ENCODE peak calls at places on chromosomes 3 and 15, in six cellular contexts. H, X, T, E, B and J are unnamed samples.
A peak's percentile ranks its signal among the peaks of the same experiment; 100 is the strongest.

GRCh38 chr3:143352850-143353550 is 233.4 kb downstream of the CHST2 start:
- DNase-seq in B (no peak), H (no peak), X (no peak), T (no peak), E (no peak), J (no peak)

GRCh38 chr3:13896473-13897154 is 16.7 kb upstream of the WNT7A start:
- DNase-seq in X (no peak), B (peak; percentile 69), E (peak; percentile 70), H (peak; percentile 70), T (peak; percentile 16), J (peak; percentile 54)

GRCh38 chr3:30368978-30369377 is 237.4 kb upstream of the TGFBR2 start:
- DNase-seq in B (no peak), X (no peak), T (no peak), H (no peak), E (no peak), J (no peak)

GRCh38 chr3:25897019-25897418 is 107.1 kb downstream of the OXSM start:
- DNase-seq in X (no peak), E (no peak), T (no peak), B (peak; percentile 52), H (peak; percentile 20), J (no peak)

GRCh38 chr3:121111914-121112612 is 204.1 kb downstream of the STXBP5L start:
- DNase-seq in B (no peak), E (no peak), H (peak; percentile 14), T (no peak), X (peak; percentile 25), J (no peak)

GRCh38 chr3:109643590-109643989 is 306.2 kb upstream of the DPPA4 start:
- DNase-seq in T (no peak), X (no peak), H (peak; percentile 4), B (no peak), E (no peak), J (no peak)

GRCh38 chr15:52020253-52021085 is 1.4 kb downstream of the MAPK6 start:
- DNase-seq in B (no peak), H (no peak), X (no peak), T (no peak), E (no peak), J (no peak)

GRCh38 chr3:66602237-66602636 is 101.4 kb upstream of the LRIG1 start:
- DNase-seq in B (no peak), X (no peak), T (no peak), H (no peak), E (no peak), J (no peak)

GRCh38 chr3:173945081-173945652 is 547.6 kb downstream of the NLGN1 start:
- DNase-seq in B (no peak), T (no peak), E (no peak), X (no peak), H (no peak), J (no peak)

GRCh38 chr3:13219902-13220296 is 146.7 kb upstream of the IQSEC1 start:
- DNase-seq in T (no peak), H (no peak), E (no peak), B (no peak), X (no peak), J (no peak)

GRCh38 chr3:45088543-45088942 is 57.6 kb downstream of the CDCP1 start:
- DNase-seq in X (no peak), E (no peak), B (no peak), H (no peak), T (no peak), J (no peak)

GRCh38 chr3:100210777-100211145 is 50.0 kb upstream of the TBC1D23 start:
- DNase-seq in E (no peak), X (peak; percentile 31), B (no peak), H (no peak), T (no peak), J (no peak)

GRCh38 chr3:186417791-186418190 is 55.8 kb upstream of the DGKG start:
- DNase-seq in X (no peak), T (no peak), B (no peak), E (no peak), H (no peak), J (no peak)

GRCh38 chr15:40782609-40783227 is 12.9 kb downstream of the C15orf62 start:
- DNase-seq in X (peak; percentile 46), H (peak; percentile 62), E (peak; percentile 81), T (no peak), B (peak; percentile 40), J (peak; percentile 71)

GRCh38 chr3:171566803-171567422 is 106.7 kb upstream of the TNIK start:
- DNase-seq in B (peak; percentile 61), T (peak; percentile 42), X (no peak), H (peak; percentile 41), E (peak; percentile 50), J (no peak)

GRCh38 chr15:59410448-59410896 is 27.5 kb upstream of the FAM81A start:
- DNase-seq in X (no peak), T (peak; percentile 64), B (no peak), E (no peak), H (peak; percentile 31), J (no peak)

GRCh38 chr15:63836579-63836978 is 2.8 kb upstream of the HERC1 start:
- DNase-seq in H (no peak), T (no peak), E (no peak), B (no peak), X (no peak), J (no peak)
- TF ChIP-seq GABPA in H (no peak), T (no peak), E (no peak), B (no peak), X (no peak), J (no peak)

GRCh38 chr3:156217674-156218352 is 97.4 kb downstream of the KCNAB1 start:
- DNase-seq in B (no peak), H (no peak), X (no peak), E (no peak), T (no peak), J (no peak)
- H3K27ac ChIP-seq in B (no peak overlapping the region), H (no peak overlapping the region), X (no peak overlapping the region), E (no peak overlapping the region), T (no peak overlapping the region), J (no peak overlapping the region)

DNA sequence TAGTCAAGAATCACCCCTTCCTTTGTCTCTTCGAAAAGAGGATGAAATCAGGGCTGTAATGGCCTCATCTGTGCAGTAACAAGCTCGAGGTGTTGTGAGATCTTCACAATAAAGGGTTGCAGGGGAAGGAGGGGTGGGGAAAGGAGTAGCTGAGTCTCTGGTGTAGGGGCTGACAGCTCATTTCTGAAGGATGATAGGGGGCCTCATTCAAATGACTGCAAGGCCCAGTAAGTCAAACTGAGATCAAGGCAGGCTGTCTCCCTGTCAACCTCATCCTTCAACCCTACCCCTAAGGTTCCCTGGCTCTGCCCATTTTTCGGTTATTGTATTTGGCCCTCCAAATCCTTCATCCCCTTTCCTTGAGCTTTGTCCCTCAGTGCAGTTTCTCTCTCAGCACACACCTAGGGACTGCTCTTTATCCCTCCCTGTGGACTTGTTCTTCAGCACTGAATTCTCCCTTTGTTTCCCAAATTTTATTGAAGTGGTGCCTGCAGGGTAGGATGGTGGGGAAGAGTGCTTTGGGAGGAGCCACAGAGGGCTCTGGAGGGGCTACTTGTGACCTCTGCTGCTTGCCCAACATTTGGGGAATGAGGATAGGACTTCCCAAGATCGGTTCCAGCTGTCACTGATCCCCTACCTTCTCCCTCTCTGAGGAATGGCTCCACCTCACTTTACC is 38.1 kb downstream of the ZNF589 start:
- DNase-seq in T (no peak), H (no peak), X (no peak), E (no peak), B (no peak), J (no peak)
- TF ChIP-seq GABPA in T (no peak), H (no peak), X (no peak), E (no peak), B (no peak), J (no peak)

GRCh38 chr15:63603516-63603915 is 6.3 kb downstream of the FBXL22 start:
- DNase-seq in H (no peak), X (no peak), T (no peak), E (no peak), B (no peak), J (no peak)

GRCh38 chr15:63604281-63604680 is 7.1 kb downstream of the FBXL22 start:
- DNase-seq in X (no peak), H (no peak), T (no peak), B (no peak), E (no peak), J (no peak)

GRCh38 chr15:63605036-63605435 is 7.8 kb downstream of the FBXL22 start:
- DNase-seq in E (no peak), T (no peak), B (no peak), X (no peak), H (no peak), J (no peak)

GRCh38 chr15:63606333-63606732 is 9.1 kb downstream of the FBXL22 start:
- DNase-seq in H (no peak), T (no peak), B (no peak), X (no peak), E (no peak), J (no peak)

GRCh38 chr15:63605816-63606215 is 8.6 kb downstream of the FBXL22 start:
- DNase-seq in B (no peak), E (no peak), X (no peak), T (no peak), H (no peak), J (peak; percentile 28)
- H3K27ac ChIP-seq in B (no peak overlapping the region), E (no peak overlapping the region), X (no peak overlapping the region), T (no peak overlapping the region), H (no peak overlapping the region), J (peak overlapping the region; percentile 43)

GRCh38 chr3:112569265-112569664 is 7.4 kb downstream of the SLC35A5 start:
- DNase-seq in E (no peak), T (no peak), B (no peak), H (no peak), X (no peak), J (no peak)

GRCh38 chr3:112568642-112569041 is 6.8 kb downstream of the SLC35A5 start:
- DNase-seq in H (no peak), T (no peak), E (no peak), X (no peak), B (no peak), J (no peak)
- TF ChIP-seq GABPA in H (no peak), T (no peak), E (no peak), X (no peak), B (no peak), J (no peak)

GRCh38 chr3:49279376-49279775 is 2.3 kb upstream of the C3orf62 start:
- DNase-seq in X (no peak), H (no peak), T (no peak), E (no peak), B (no peak), J (no peak)
- H3K27ac ChIP-seq in X (no peak overlapping the region), H (no peak overlapping the region), T (no peak overlapping the region), E (no peak overlapping the region), B (no peak overlapping the region), J (no peak overlapping the region)

GRCh38 chr3:137808015-137808414 is 43.9 kb downstream of the SOX14 start:
- DNase-seq in B (no peak), T (no peak), H (no peak), X (no peak), E (no peak), J (no peak)

GRCh38 chr3:137815251-137815650 is 51.1 kb downstream of the SOX14 start:
- DNase-seq in H (no peak), T (no peak), X (no peak), B (no peak), E (no peak), J (no peak)

GRCh38 chr3:137809523-137809922 is 45.4 kb downstream of the SOX14 start:
- DNase-seq in T (no peak), H (no peak), E (no peak), X (no peak), B (no peak), J (no peak)

GRCh38 chr3:137812018-137812417 is 47.9 kb downstream of the SOX14 start:
- DNase-seq in T (no peak), X (no peak), H (no peak), B (no peak), E (no peak), J (no peak)
- TF ChIP-seq GABPA in T (no peak), X (no peak), H (no peak), B (no peak), E (no peak), J (no peak)